ENCODE peak calls at places on chromosomes 1 and 21, in six cellular contexts. G is brain microvascular endothelial cell, I is dorsolateral prefrontal cortex, N is right cardiac atrium, U is coronary artery, K is IMR-90. Y is an unnamed sample.

GRCh38 chr1:67945733-67946374 is 104.6 kb downstream of the DIRAS3 start:
- DNase-seq in G (no peak), I (no peak), N (peak; percentile 27), U (no peak), K (peak; percentile 16), Y (no peak)

GRCh38 chr1:66681686-66682085 is 70.6 kb upstream of the DYNLT5 start:
- DNase-seq in G (no peak), I (no peak), N (no peak), U (no peak), K (no peak), Y (no peak)

GRCh38 chr1:199758626-199759255 is 268.8 kb upstream of the NR5A2 start:
- DNase-seq in G (no peak), I (no peak), N (no peak), U (no peak), K (no peak), Y (no peak)

GRCh38 chr1:97943354-97943753 is 22.5 kb upstream of the DPYD start:
- DNase-seq in G (peak; percentile 66), I (no peak), N (peak; percentile 7), U (no peak), K (peak; percentile 78), Y (peak; percentile 8)

GRCh38 chr1:241934181-241934815 is 23.3 kb upstream of the BECN2 start:
- DNase-seq in G (peak; percentile 27), I (peak; percentile 54), N (no peak), U (peak; percentile 46), K (no peak), Y (no peak)

GRCh38 chr1:53142226-53142853 is at the start of gene SLC1A7:
- DNase-seq in G (no peak), I (no peak), N (no peak), U (peak; percentile 57), K (no peak), Y (no peak)

GRCh38 chr1:59831529-59831928 is 16.8 kb downstream of the HOOK1 start:
- DNase-seq in G (no peak), I (no peak), N (no peak), U (no peak), K (no peak), Y (no peak)

GRCh38 chr1:171803461-171804022 is 22.1 kb downstream of the METTL13 start:
- DNase-seq in G (no peak), I (no peak), N (no peak), U (no peak), K (no peak), Y (no peak)

GRCh38 chr1:39570477-39571177 is 6.0 kb downstream of the PABPC4 start:
- DNase-seq in G (no peak), I (no peak), N (no peak), U (no peak), K (no peak), Y (no peak)

GRCh38 chr21:32122082-32122481 is 156.8 kb downstream of the MIS18A start:
- DNase-seq in G (no peak), I (no peak), N (no peak), U (no peak), K (no peak), Y (no peak)

GRCh38 chr1:158992787-158993312 is 16.9 kb upstream of the IFI16 start:
- DNase-seq in G (no peak), I (no peak), N (no peak), U (no peak), K (no peak), Y (no peak)

GRCh38 chr1:58895559-58896135 is 111.8 kb upstream of the JUN start:
- DNase-seq in G (no peak), I (no peak), N (no peak), U (no peak), K (peak; percentile 22), Y (no peak)

GRCh38 chr1:67342002-67342890 is 34.6 kb downstream of the IL12RB2 start:
- DNase-seq in G (no peak), I (no peak), N (no peak), U (no peak), K (no peak), Y (no peak)

GRCh38 chr1:20785907-20786309 is 1.2 kb downstream of the HP1BP3 start:
- DNase-seq in G (no peak), I (no peak), N (no peak), U (no peak), K (no peak), Y (peak; percentile 12)

GRCh38 chr1:243916160-243916559 is 66.1 kb upstream of the AKT3 start:
- DNase-seq in G (no peak), I (no peak), N (no peak), U (no peak), K (peak; percentile 46), Y (peak; percentile 19)

GRCh38 chr1:211813590-211813989 is 17.0 kb downstream of the LPGAT1 start:
- DNase-seq in G (no peak), I (no peak), N (peak; percentile 49), U (no peak), K (peak; percentile 36), Y (peak; percentile 20)

GRCh38 chr1:1166642-1167415 is 6.9 kb upstream of the TTLL10 start:
- DNase-seq in G (no peak), I (no peak), N (peak; percentile 12), U (no peak), K (no peak), Y (no peak)

GRCh38 chr1:180503274-180503862 is 991 bp upstream of the ACBD6 start:
- DNase-seq in G (no peak), I (no peak), N (no peak), U (no peak), K (no peak), Y (no peak)

GRCh38 chr21:44870748-44871495 is 2.6 kb downstream of the PTTG1IP start:
- DNase-seq in G (no peak), I (no peak), N (peak; percentile 57), U (no peak), K (no peak), Y (no peak)

GRCh38 chr1:19390901-19391595 is 78.9 kb downstream of the SLC66A1 start:
- DNase-seq in G (peak; percentile 70), I (peak; percentile 60), N (peak; percentile 42), U (no peak), K (peak; percentile 80), Y (peak; percentile 21)
- H3K27ac ChIP-seq in G (peak overlapping the region; percentile 46), I (peak overlapping the region; percentile 84), N (peak overlapping the region; percentile 70), U (peak overlapping the region; percentile 81), K (peak overlapping the region; percentile 94), Y (peak overlapping the region; percentile 63)

GRCh38 chr1:110340207-110340468 is 961 bp downstream of the RBM15 start:
- DNase-seq in G (no peak), I (peak; percentile 12), N (no peak), U (no peak), K (no peak), Y (no peak)
- H3K27ac ChIP-seq in G (peak overlapping the region; percentile 84), I (peak overlapping the region; percentile 99), N (peak overlapping the region; percentile 97), U (peak overlapping the region; percentile 90), K (peak overlapping the region; percentile 82), Y (peak overlapping the region; percentile 99)

GRCh38 chr1:37474051-37474696 is at the start of gene ZC3H12A:
- DNase-seq in G (peak; percentile 71), I (peak; percentile 78), N (peak; percentile 94), U (peak; percentile 92), K (peak; percentile 86), Y (peak; percentile 93)
- H3K27ac ChIP-seq in G (peak within 1 kb of the TSS; percentile 93), I (peak within 1 kb of the TSS; percentile 78), N (peak within 1 kb of the TSS; percentile 87), U (peak within 1 kb of the TSS; percentile 98), K (peak within 1 kb of the TSS; percentile 91), Y (peak within 1 kb of the TSS; percentile 100)

DNA sequence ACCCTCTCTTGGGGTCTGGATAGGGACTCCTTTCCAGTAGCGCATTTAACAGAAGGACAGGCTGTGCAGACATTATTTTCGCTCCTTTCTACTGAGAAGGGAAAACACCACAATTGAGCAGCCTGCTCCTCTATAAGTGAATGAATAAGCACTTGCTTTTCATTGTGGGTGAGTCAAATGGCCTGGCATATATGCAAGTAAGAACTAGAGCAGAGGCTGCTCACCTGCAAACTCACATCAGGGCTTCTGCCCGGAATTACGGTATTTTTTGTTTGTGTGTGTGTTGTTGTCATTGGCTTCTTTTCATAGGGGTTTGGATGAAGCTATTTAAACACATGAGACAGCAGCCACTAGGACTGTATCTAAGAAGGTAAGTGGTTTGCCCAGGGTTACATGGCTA is 200.1 kb upstream of the CAMK1G start:
- DNase-seq in G (no peak), I (no peak), N (no peak), U (no peak), K (no peak), Y (peak; percentile 52)
- H3K27ac ChIP-seq in G (no peak overlapping the region), I (no peak overlapping the region), N (no peak overlapping the region), U (no peak overlapping the region), K (no peak overlapping the region), Y (peak overlapping the region; percentile 87)

GRCh38 chr21:30425826-30426225 is at the start of gene KRTAP13-3:
- DNase-seq in G (no peak), I (no peak), N (no peak), U (no peak), K (no peak), Y (no peak)

GRCh38 chr21:30430170-30430655 is at the start of gene KRTAP13-4:
- DNase-seq in G (no peak), I (no peak), N (no peak), U (no peak), K (no peak), Y (no peak)

DNA sequence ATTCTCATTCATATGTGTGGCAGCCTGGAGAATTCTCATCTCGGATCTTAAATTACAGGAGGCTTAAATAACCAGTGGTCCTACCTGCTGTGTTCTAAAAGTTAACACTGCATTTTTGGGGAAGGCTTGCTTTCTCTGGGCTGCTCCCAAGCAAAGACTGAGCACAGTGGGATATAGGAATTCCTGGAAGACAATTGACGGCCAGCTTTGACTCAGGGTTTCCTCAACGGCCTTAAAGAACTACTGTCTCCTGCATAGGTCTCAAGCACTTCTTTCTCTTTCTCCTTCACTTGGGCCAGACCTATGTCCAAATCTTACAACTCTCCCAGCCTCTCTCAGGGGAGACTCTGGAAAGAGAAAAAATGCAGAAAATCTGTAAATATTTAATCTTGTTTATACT is 1.0 kb upstream of the KRTAP13-3 start:
- DNase-seq in G (no peak), I (no peak), N (no peak), U (no peak), K (no peak), Y (no peak)
- H3K27ac ChIP-seq in G (no peak overlapping the region), I (no peak overlapping the region), N (no peak overlapping the region), U (no peak overlapping the region), K (no peak overlapping the region), Y (no peak overlapping the region)

GRCh38 chr1:109849670-109850069 is 61.0 kb upstream of the CSF1 start:
- DNase-seq in G (no peak), I (no peak), N (no peak), U (no peak), K (no peak), Y (no peak)
- H3K27ac ChIP-seq in G (no peak overlapping the region), I (no peak overlapping the region), N (no peak overlapping the region), U (no peak overlapping the region), K (no peak overlapping the region), Y (no peak overlapping the region)

DNA sequence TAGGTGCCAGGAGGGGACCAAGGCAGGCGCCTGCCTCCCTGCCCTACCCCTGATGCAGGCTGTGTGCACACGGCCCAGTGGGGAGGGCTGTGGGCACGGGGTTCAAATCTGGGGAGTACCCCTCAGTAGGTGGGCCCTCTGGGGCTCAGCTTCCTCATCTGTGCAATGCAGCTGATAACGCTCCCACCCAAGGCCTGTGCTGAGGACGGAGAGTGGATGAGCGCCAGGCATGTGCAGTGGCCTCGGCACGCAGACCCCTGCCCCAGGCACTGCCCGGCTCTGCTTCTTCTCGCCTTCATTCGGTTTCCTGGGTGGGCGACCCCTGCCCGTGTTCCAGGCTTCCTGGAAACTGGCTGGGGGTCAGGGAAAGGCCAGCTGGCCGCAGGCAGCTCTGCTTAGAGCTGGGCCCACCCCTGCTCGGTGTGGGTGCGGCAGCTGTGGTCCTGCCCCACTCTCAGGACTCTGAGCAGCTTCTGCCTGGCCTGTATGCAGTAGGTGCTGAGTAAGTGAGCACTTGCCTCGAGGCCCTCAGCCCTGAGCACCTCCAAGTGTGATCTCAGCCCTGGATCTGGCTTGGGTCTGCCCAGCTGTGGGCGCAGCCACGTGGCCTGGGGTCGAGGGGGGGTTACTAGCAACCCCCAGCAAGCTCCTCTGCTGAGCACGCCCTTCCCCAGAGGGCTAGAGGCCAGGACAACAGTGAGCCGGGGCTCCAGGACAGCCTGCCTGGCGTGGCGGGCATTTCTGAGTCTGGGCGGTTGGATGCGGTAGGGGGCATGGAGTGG is 11.9 kb upstream of the TNFRSF14 start:
- DNase-seq in G (no peak), I (no peak), N (no peak), U (no peak), K (no peak), Y (no peak)
- H3K27ac ChIP-seq in G (peak overlapping the region; percentile 2), I (peak overlapping the region; percentile 98), N (peak overlapping the region; percentile 33), U (peak overlapping the region; percentile 99), K (no peak overlapping the region), Y (peak overlapping the region; percentile 83)

Y was measured in RWPE1.